ENCODE peak calls at places on chromosome 21, in eight cellular contexts. W, D, X, S, O, N, F and E are unnamed samples.

GRCh38 chr21:36776981-36777617 is 78.2 kb downstream of the SIM2 start:
- DNase-seq in W (no peak), D (no peak), X (no peak), S (no peak), O (no peak), N (no peak), F (no peak), E (no peak)

GRCh38 chr21:17900281-17900989 is 81.3 kb upstream of the C21orf91 start:
- DNase-seq in W (no peak), D (peak), X (no peak), S (no peak), O (no peak), N (no peak), F (no peak), E (no peak)

GRCh38 chr21:14583629-14584251 is 37.6 kb upstream of the SAMSN1 start:
- DNase-seq in W (no peak), D (no peak), X (no peak), S (no peak), O (no peak), N (no peak), F (no peak), E (no peak)

GRCh38 chr21:23876925-23877558 is 1730.2 kb downstream of the MRPL39 start:
- DNase-seq in W (no peak), D (no peak), X (no peak), S (no peak), O (no peak), N (no peak), F (no peak), E (no peak)

GRCh38 chr21:39055167-39055767 is 128.0 kb downstream of the PSMG1 start:
- DNase-seq in W (no peak), D (no peak), X (no peak), S (no peak), O (no peak), N (peak), F (no peak), E (no peak)

GRCh38 chr21:14591882-14592281 is 45.8 kb upstream of the SAMSN1 start:
- DNase-seq in W (no peak), D (no peak), X (peak), S (peak), O (no peak), N (peak), F (peak), E (peak)

GRCh38 chr21:36654341-36654740 is 44.6 kb upstream of the SIM2 start:
- DNase-seq in W (no peak), D (no peak), X (no peak), S (no peak), O (no peak), N (no peak), F (no peak), E (peak)

GRCh38 chr21:38621132-38621531 is 122.9 kb upstream of the ERG start:
- DNase-seq in W (no peak), D (no peak), X (no peak), S (no peak), O (no peak), N (no peak), F (no peak), E (no peak)

GRCh38 chr21:43675871-43676270 is 16.5 kb downstream of the RRP1B start:
- DNase-seq in W (no peak), D (no peak), X (no peak), S (no peak), O (no peak), N (no peak), F (no peak), E (no peak)

GRCh38 chr21:38979271-38980196 is 173.8 kb downstream of the ETS2 start:
- DNase-seq in W (no peak), D (no peak), X (no peak), S (no peak), O (no peak), N (peak), F (peak), E (no peak)

GRCh38 chr21:18384771-18385170 is 18.8 kb downstream of the TMPRSS15 start:
- DNase-seq in W (no peak), D (no peak), X (peak), S (peak), O (no peak), N (peak), F (peak), E (no peak)

GRCh38 chr21:15682182-15682895 is 47.4 kb upstream of the USP25 start:
- DNase-seq in W (no peak), D (no peak), X (peak), S (peak), O (no peak), N (peak), F (peak), E (no peak)

GRCh38 chr21:38619865-38620513 is 121.7 kb upstream of the ERG start:
- DNase-seq in W (no peak), D (peak), X (no peak), S (peak), O (no peak), N (peak), F (peak), E (no peak)

GRCh38 chr21:43916691-43917514 is 51.9 kb downstream of the AGPAT3 start:
- DNase-seq in W (no peak), D (no peak), X (no peak), S (no peak), O (peak), N (no peak), F (no peak), E (no peak)

GRCh38 chr21:29441651-29442050 is 142.9 kb downstream of the BACH1 start:
- DNase-seq in W (no peak), D (no peak), X (no peak), S (no peak), O (no peak), N (no peak), F (no peak), E (no peak)

GRCh38 chr21:46399129-46399528 is 59.6 kb upstream of the DIP2A start:
- DNase-seq in W (no peak), D (no peak), X (no peak), S (no peak), O (no peak), N (no peak), F (no peak), E (no peak)

GRCh38 chr21:38912789-38913119 is 107.0 kb downstream of the ETS2 start:
- DNase-seq in W (no peak), D (no peak), X (no peak), S (no peak), O (no peak), N (no peak), F (no peak), E (no peak)

GRCh38 chr21:26506951-26507350 is 66.1 kb downstream of the CYYR1 start:
- DNase-seq in W (no peak), D (no peak), X (peak), S (peak), O (no peak), N (peak), F (peak), E (no peak)

GRCh38 chr21:17436626-17437111 is 76.2 kb upstream of the CXADR start:
- DNase-seq in W (no peak), D (no peak), X (no peak), S (peak), O (no peak), N (no peak), F (peak), E (no peak)

GRCh38 chr21:36038701-36039497 is 21.4 kb downstream of the SETD4 start:
- DNase-seq in W (no peak), D (no peak), X (no peak), S (no peak), O (no peak), N (no peak), F (no peak), E (no peak)

GRCh38 chr21:15850645-15851044 is 120.9 kb downstream of the USP25 start:
- DNase-seq in W (no peak), D (no peak), X (peak), S (peak), O (no peak), N (peak), F (peak), E (no peak)

GRCh38 chr21:37974081-37974480 is 57.8 kb upstream of the KCNJ6 start:
- DNase-seq in W (no peak), D (no peak), X (no peak), S (no peak), O (no peak), N (peak), F (no peak), E (no peak)

GRCh38 chr21:14874379-14874778 is 190.4 kb downstream of the NRIP1 start:
- DNase-seq in W (no peak), D (no peak), X (no peak), S (no peak), O (no peak), N (no peak), F (no peak), E (no peak)

GRCh38 chr21:27526451-27526850 is 559.6 kb upstream of the ADAMTS5 start:
- DNase-seq in W (no peak), D (no peak), X (no peak), S (no peak), O (no peak), N (no peak), F (no peak), E (no peak)

GRCh38 chr21:36008505-36008904 is 51.8 kb downstream of the SETD4 start:
- DNase-seq in W (no peak), D (no peak), X (no peak), S (no peak), O (no peak), N (no peak), F (no peak), E (no peak)

GRCh38 chr21:43609501-43610340 is 49.6 kb downstream of the HSF2BP start:
- DNase-seq in W (peak), D (no peak), X (peak), S (peak), O (peak), N (peak), F (peak), E (peak)

GRCh38 chr21:38824124-38824822 is 18.5 kb downstream of the ETS2 start:
- DNase-seq in W (no peak), D (no peak), X (peak), S (no peak), O (no peak), N (no peak), F (no peak), E (no peak)

GRCh38 chr21:18041012-18041411 is 203.6 kb upstream of the CHODL start:
- DNase-seq in W (no peak), D (no peak), X (no peak), S (peak), O (no peak), N (peak), F (peak), E (no peak)

GRCh38 chr21:36847189-36847588 is 119.3 kb downstream of the HLCS start:
- DNase-seq in W (no peak), D (no peak), X (peak), S (peak), O (no peak), N (peak), F (peak), E (no peak)

DNA sequence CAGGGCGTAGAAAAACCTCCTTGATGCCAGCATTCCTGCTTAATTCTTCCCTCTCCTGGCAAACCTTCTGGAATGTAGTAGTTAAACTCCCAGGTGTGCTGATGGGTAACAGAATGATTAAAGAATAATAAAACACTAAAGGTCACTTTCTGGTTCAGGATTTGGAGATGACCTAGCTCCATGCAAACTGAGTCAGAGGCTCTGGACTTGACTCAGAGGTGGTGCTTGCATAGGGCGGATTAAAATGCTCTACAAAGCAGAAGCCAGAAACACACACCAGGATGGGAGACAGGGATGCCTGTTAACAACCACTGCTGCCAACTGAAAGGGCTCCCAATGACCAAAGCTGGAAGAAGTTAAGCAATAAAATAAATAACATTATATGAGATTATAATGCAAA is 41.5 kb downstream of the KRTAP19-8 start:
- DNase-seq in W (no peak), D (no peak), X (no peak), S (no peak), O (no peak), N (no peak), F (no peak), E (no peak)
- H3K4me3 ChIP-seq in W (no peak), D (no peak), X (no peak), S (no peak), O (no peak), N (no peak), F (no peak), E (no peak)

GRCh38 chr21:41506526-41507520 is 1.1 kb downstream of the TMPRSS2 start:
- DNase-seq in W (peak), D (no peak), X (peak), S (no peak), O (peak), N (no peak), F (no peak), E (peak)
- H3K4me3 ChIP-seq in W (peak), D (peak), X (no peak), S (no peak), O (peak), N (peak), F (no peak), E (peak)

DNA sequence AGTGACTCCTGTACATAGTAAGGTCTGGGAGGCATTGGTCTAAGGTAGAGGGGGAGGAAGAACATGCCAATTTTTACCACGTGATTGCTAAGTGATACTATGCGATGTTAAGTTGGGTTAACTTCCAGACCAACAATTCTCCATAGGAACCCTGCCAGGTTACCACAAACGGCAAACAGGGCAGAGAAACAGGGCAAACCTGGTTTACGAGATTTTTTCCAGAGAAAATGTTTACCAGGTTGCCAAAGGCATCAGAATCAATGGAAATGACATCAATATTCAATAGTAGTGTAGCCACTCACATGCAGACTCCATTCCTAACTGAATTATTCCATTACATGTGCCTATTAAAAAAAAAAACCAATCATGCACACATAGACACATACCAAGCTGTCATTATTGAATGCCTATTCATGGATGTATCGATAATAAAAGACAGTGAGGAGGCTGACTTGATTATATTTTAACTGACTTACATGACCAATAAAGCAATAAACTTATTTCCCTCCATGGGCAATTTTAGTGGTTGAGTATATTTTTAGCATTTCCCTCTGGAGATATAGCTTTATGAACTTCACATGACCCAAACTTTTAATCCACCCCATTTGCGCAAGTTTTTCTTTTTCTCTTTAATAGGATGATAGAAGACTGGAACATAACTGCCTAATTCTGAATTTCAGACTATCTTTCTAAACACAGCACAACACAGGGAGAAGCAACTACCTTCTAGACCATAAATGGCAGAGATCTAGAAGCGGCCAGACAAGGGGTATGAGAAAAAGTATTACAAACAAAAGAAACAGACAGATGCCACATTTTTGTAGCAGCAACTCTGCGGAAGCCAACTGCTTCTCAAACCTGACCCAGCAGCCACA is 40.6 kb upstream of the KCNE1 start:
- DNase-seq in W (no peak), D (no peak), X (peak), S (no peak), O (no peak), N (no peak), F (peak), E (no peak)
- H3K4me3 ChIP-seq in W (no peak), D (no peak), X (peak), S (peak), O (no peak), N (no peak), F (no peak), E (no peak)

GRCh38 chr21:41953831-41954653 is at the start of gene C2CD2:
- DNase-seq in W (peak), D (peak), X (peak), S (peak), O (peak), N (no peak), F (peak), E (peak)

GRCh38 chr21:41950941-41951408 is 2.8 kb downstream of the C2CD2 start:
- DNase-seq in W (no peak), D (no peak), X (no peak), S (no peak), O (peak), N (no peak), F (no peak), E (no peak)

GRCh38 chr21:41953249-41953830 is 478 bp downstream of the C2CD2 start:
- DNase-seq in W (peak), D (peak), X (peak), S (no peak), O (peak), N (no peak), F (peak), E (peak)

GRCh38 chr21:41952568-41953248 is 1.1 kb downstream of the C2CD2 start:
- DNase-seq in W (no peak), D (no peak), X (no peak), S (no peak), O (peak), N (no peak), F (no peak), E (no peak)

GRCh38 chr21:41951876-41952567 is 1.8 kb downstream of the C2CD2 start:
- DNase-seq in W (no peak), D (no peak), X (no peak), S (no peak), O (peak), N (no peak), F (no peak), E (no peak)
- H3K4me3 ChIP-seq in W (no peak), D (no peak), X (peak), S (peak), O (peak), N (no peak), F (peak), E (peak)

GRCh38 chr21:41169258-41169576 is 1.3 kb downstream of the BACE2 start:
- DNase-seq in W (no peak), D (no peak), X (no peak), S (no peak), O (no peak), N (no peak), F (no peak), E (no peak)
- H3K4me3 ChIP-seq in W (peak), D (peak), X (peak), S (peak), O (peak), N (peak), F (peak), E (peak)

GRCh38 chr21:45210461-45210983 is 77.2 kb downstream of the POFUT2 start:
- DNase-seq in W (no peak), D (no peak), X (no peak), S (no peak), O (no peak), N (no peak), F (no peak), E (no peak)
- H3K4me3 ChIP-seq in W (no peak), D (no peak), X (no peak), S (no peak), O (no peak), N (no peak), F (no peak), E (no peak)